ENCODE peak calls at places on chromosomes 6 and 20, in five cellular contexts. T is adrenal gland; B is epithelial cell of esophagus; I is stimulated activated CD4-positive, alpha-beta T cell treated with anti-CD3 and anti-CD28 coated beads, TNF-alpha, amount 100 ng/mL, for 48 hours; P is cardiac fibroblast. U is an unnamed sample.

GRCh38 chr6:63634630-63635029 is 972 bp upstream of the PHF3 start:
- DNase-seq in B (no peak), I (no peak), T (no peak), P (no peak), U (no peak)

GRCh38 chr6:106745824-106746610 is 116.6 kb downstream of the QRSL1 start:
- DNase-seq in T (no peak), I (no peak), P (no peak), B (peak), U (peak)

GRCh38 chr20:60845146-60845545 is 406.9 kb upstream of the CDH4 start:
- DNase-seq in P (no peak), T (no peak), I (no peak), B (no peak), U (no peak)

GRCh38 chr6:56714982-56715456 is 72.3 kb upstream of the DST start:
- DNase-seq in B (peak), T (peak), P (peak), I (no peak), U (peak)

GRCh38 chr20:45156728-45157127 is 18.0 kb upstream of the PI3 start:
- DNase-seq in T (no peak), P (no peak), B (no peak), I (no peak), U (no peak)

GRCh38 chr6:156231353-156231752 is 545.8 kb upstream of the ARID1B start:
- DNase-seq in I (no peak), T (no peak), P (no peak), B (no peak), U (no peak)

GRCh38 chr6:107815846-107816245 is 8.3 kb downstream of the SCML4 start:
- DNase-seq in B (no peak), P (no peak), I (no peak), T (no peak), U (no peak)

GRCh38 chr20:11411765-11412164 is 505.9 kb upstream of the BTBD3 start:
- DNase-seq in P (no peak), I (no peak), B (no peak), T (no peak), U (no peak)

GRCh38 chr20:18705906-18706305 is 107.7 kb upstream of the SCP2D1 start:
- DNase-seq in T (no peak), I (no peak), P (no peak), B (no peak), U (no peak)